ENCODE peak calls at places on chromosomes 1 and 21, in five cellular contexts. R, K, E, N and H are unnamed samples.

GRCh38 chr1:213622365-213623087 is 365.2 kb upstream of the PROX1 start:
- DNase-seq in R (no peak), K (no peak), E (no peak), N (no peak), H (no peak)

GRCh38 chr1:52943876-52944275 is 16.8 kb downstream of the SCP2 start:
- DNase-seq in R (no peak), K (no peak), E (no peak), N (no peak), H (no peak)

GRCh38 chr1:92343061-92343460 is 44.2 kb downstream of the RPAP2 start:
- DNase-seq in R (no peak), K (no peak), E (no peak), N (no peak), H (no peak)

GRCh38 chr1:226656201-226656600 is 82.9 kb downstream of the ITPKB start:
- DNase-seq in R (no peak), K (no peak), E (no peak), N (peak; percentile 87), H (no peak)

GRCh38 chr21:34691396-34692032 is 22.7 kb downstream of the CLIC6 start:
- DNase-seq in R (no peak), K (no peak), E (no peak), N (no peak), H (no peak)

GRCh38 chr1:114025609-114026401 is 46.5 kb downstream of the OLFML3 start:
- DNase-seq in R (no peak), K (no peak), E (peak; percentile 39), N (no peak), H (no peak)

GRCh38 chr1:151265446-151266236 is 11.1 kb downstream of the PSMD4 start:
- DNase-seq in R (no peak), K (no peak), E (no peak), N (no peak), H (no peak)

GRCh38 chr1:66371233-66372005 is 162.5 kb upstream of the SGIP1 start:
- DNase-seq in R (no peak), K (no peak), E (peak; percentile 70), N (no peak), H (no peak)

GRCh38 chr1:234875328-234875952 is 253.2 kb downstream of the TOMM20 start:
- DNase-seq in R (no peak), K (no peak), E (no peak), N (no peak), H (no peak)

GRCh38 chr1:240691521-240692338 is 79.8 kb upstream of the GREM2 start:
- DNase-seq in R (no peak), K (peak; percentile 72), E (peak; percentile 77), N (peak; percentile 88), H (no peak)

GRCh38 chr1:43034778-43035177 is 76.1 kb upstream of the SLC2A1 start:
- DNase-seq in R (no peak), K (no peak), E (no peak), N (no peak), H (no peak)

GRCh38 chr1:54105736-54106269 is 47.0 kb downstream of the CDCP2 start:
- DNase-seq in R (no peak), K (no peak), E (no peak), N (no peak), H (no peak)

GRCh38 chr1:57079454-57080157 is 113.8 kb upstream of the C8B start:
- DNase-seq in R (no peak), K (no peak), E (no peak), N (no peak), H (no peak)

GRCh38 chr1:243605604-243606003 is 244.4 kb downstream of the AKT3 start:
- DNase-seq in R (no peak), K (no peak), E (no peak), N (no peak), H (no peak)

GRCh38 chr21:42756580-42757250 is 103.3 kb downstream of the PDE9A start:
- DNase-seq in R (no peak), K (no peak), E (no peak), N (no peak), H (no peak)

GRCh38 chr21:42666918-42667317 is 13.5 kb downstream of the PDE9A start:
- DNase-seq in R (no peak), K (no peak), E (no peak), N (no peak), H (no peak)

GRCh38 chr1:166999500-166999899 is 10.4 kb downstream of the MAEL start:
- DNase-seq in R (no peak), K (no peak), E (no peak), N (no peak), H (no peak)

GRCh38 chr1:112524251-112524650 is 15.5 kb downstream of the WNT2B start:
- DNase-seq in R (no peak), K (peak; percentile 80), E (peak; percentile 71), N (no peak), H (no peak)

GRCh38 chr1:243748706-243749283 is 101.2 kb downstream of the AKT3 start:
- DNase-seq in R (peak; percentile 16), K (peak; percentile 80), E (peak; percentile 64), N (no peak), H (no peak)